ENCODE peak calls at places on chromosomes 6 and 20, in six cellular contexts. L is trophoblast cell, T is neuronal stem cell, S is IMR-90, P is mesendoderm, Z is mesenchymal stem cell. W is an unnamed sample.

GRCh38 chr6:83199173-83199864 is 6.2 kb downstream of the RWDD2A start:
- DNase-seq in T (no peak), P (no peak), L (no peak), Z (no peak), S (no peak), W (no peak)

GRCh38 chr20:4999788-5000187 is 1.5 kb downstream of the SLC23A2 start:
- DNase-seq in P (no peak), Z (no peak), T (no peak), L (no peak), S (no peak), W (no peak)

GRCh38 chr6:77463881-77464867 is 883 bp upstream of the HTR1B start:
- DNase-seq in S (no peak), P (peak), Z (peak), L (no peak), T (peak), W (peak)

GRCh38 chr6:30748851-30749540 is 4.6 kb upstream of the IER3 start:
- DNase-seq in T (no peak), Z (peak), P (no peak), S (peak), L (no peak), W (no peak)

GRCh38 chr6:36701401-36701991 is 3.9 kb downstream of the RAB44 start:
- DNase-seq in S (no peak), Z (no peak), L (no peak), P (peak), T (no peak), W (peak)

GRCh38 chr20:11204926-11205768 is 531.3 kb upstream of the JAG1 start:
- DNase-seq in S (peak), Z (peak), P (peak), T (peak), L (peak), W (peak)

GRCh38 chr6:132236744-132237143 is 164.5 kb downstream of the MOXD1 start:
- DNase-seq in P (peak), T (peak), S (peak), Z (no peak), L (no peak), W (no peak)

GRCh38 chr20:58131581-58132142 is 96.8 kb downstream of the ANKRD60 start:
- DNase-seq in S (peak), Z (no peak), P (no peak), T (no peak), L (no peak), W (peak)

GRCh38 chr20:60037120-60037499 is 78.9 kb downstream of the CDH26 start:
- DNase-seq in L (no peak), T (no peak), P (peak), S (peak), Z (peak), W (peak)

GRCh38 chr6:111269401-111269970 is 182.2 kb downstream of the SLC16A10 start:
- DNase-seq in L (no peak), S (peak), T (no peak), P (no peak), Z (no peak), W (no peak)

GRCh38 chr6:135257641-135258405 is 76.7 kb downstream of the MYB start:
- DNase-seq in T (no peak), S (no peak), P (no peak), Z (no peak), L (no peak), W (no peak)

GRCh38 chr20:57999465-58000111 is 228.9 kb downstream of the ANKRD60 start:
- DNase-seq in P (peak), T (peak), L (no peak), Z (no peak), S (no peak), W (no peak)

GRCh38 chr6:42978487-42978792 is 541 bp downstream of the PEX6 start:
- DNase-seq in L (peak), T (no peak), S (no peak), Z (peak), P (peak), W (peak)

GRCh38 chr20:19749537-19749936 is 8.5 kb upstream of the RIN2 start:
- DNase-seq in S (no peak), P (no peak), L (no peak), T (no peak), Z (no peak), W (peak)

GRCh38 chr20:2387180-2387577 is 6.5 kb downstream of the TGM6 start:
- DNase-seq in T (peak), Z (peak), S (peak), L (peak), P (peak), W (peak)

GRCh38 chr20:31595380-31595653 is 9.8 kb upstream of the ID1 start:
- DNase-seq in L (no peak), S (no peak), Z (no peak), P (no peak), T (no peak), W (no peak)

GRCh38 chr20:31593221-31594001 is 11.7 kb upstream of the ID1 start:
- DNase-seq in L (peak), S (peak), Z (peak), P (no peak), T (no peak), W (peak)

GRCh38 chr20:31595654-31596411 is 9.3 kb upstream of the ID1 start:
- DNase-seq in L (peak), Z (peak), S (peak), P (peak), T (no peak), W (peak)

GRCh38 chr20:31594558-31595379 is 10.3 kb upstream of the ID1 start:
- DNase-seq in P (peak), S (no peak), L (no peak), Z (no peak), T (no peak), W (peak)

DNA sequence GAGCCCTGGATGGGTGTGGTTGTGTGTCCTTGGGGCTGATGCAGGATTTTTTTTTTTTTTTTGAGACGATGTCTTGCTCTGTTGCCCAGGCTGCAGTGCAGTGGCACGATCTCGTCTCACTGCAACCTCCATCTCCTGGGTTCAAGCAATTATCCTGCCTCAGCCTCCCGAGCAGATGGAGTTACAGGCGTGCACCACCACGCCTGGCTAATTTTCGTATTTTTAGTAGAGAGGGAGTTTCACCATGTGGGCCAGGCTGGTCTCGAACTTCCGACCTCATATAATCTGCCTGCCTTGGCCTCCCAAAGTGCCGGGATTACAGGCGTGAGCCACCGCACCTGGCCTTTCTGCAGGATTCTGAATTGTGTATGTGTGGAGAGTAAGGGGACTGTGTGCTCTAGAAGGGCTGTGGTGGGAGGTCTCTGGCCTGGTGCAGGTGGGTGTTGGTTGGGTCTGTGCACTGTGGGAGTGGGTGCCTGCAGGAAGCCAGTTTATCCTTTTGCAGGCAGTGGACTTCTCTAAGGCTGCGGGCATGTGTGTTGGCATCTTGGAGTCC is 11.0 kb upstream of the ID1 start:
- DNase-seq in Z (no peak), T (no peak), L (peak), S (no peak), P (no peak), W (no peak)
- H3K18ac ChIP-seq in Z (peak), T (peak), L (peak), S (no peak), P (no peak), W (peak)

DNA sequence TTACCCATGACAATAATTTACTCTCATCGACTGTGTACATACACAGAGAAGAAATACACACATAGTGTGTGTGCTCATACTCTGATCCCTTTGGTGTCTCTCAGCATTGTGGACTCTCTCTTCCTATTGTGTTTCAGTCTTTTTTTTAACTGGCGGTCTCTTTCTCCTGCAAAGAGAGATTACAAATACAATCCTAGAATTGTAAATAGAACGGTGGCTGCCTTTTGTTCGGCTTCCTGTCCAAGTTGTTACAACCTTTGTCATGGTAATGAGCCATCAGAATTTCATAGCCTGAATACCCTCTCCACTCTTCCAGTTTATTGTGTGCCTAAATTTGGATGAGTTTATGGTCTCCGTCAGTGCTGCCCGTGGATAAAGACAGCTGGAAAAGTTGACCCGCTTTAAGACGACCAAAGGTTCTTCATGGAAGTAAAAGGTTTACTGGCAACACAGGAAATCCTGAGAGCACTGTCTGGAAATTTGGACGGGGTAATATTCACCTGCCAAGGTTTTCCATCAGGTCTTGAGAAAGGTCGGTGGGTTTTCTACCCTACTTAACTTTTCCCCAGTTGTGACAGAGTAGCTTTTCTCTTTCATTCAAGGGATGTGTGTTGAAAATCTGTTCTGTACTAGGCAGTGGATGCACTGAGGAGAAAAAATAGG is 263.8 kb downstream of the CD83 start:
- DNase-seq in T (peak), P (no peak), S (no peak), Z (no peak), L (no peak), W (peak)
- H2BK120ac ChIP-seq in T (no peak), P (peak), S (no peak), Z (no peak), L (no peak), W (no peak)

DNA sequence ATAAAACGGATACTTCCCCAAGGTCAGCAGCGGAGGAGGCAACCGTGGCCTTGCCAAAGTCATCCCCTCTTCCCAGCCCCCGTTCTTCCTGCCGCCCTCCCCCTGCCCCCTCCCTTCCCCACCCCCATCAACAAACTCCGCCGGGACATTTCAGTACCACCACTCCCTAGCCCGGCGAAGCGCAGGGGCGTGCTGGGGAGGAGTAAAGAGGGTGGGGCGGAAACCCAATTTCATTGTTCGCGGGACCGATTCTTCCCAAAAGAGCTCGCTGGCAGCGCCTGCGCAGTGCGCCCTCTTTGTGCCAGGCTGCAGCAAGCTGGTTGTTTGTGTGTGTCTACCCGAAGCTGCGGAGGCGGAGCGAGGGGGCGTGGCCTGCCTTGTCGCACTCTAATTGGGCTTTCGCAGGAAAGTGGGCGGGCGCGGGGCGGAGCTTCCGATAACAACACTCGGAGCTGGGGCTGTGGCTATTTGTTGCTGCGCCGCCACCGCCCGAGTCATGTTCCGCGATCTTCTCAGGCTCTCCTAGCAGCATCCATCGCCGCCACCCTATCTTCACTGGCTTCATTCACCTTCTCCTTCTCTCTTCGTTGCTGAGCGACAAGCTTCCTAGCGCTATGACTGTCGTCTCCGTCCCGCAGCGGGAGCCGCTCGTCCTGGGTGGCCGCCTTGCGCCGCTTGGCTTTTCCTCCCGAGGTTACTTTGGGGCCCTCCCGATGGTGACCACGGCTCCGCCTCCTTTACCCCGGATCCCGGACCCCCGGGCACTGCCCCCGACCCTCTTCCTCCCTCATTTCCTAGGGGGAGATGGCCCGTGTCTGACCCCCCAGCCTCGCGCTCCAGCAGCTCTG is at the start of gene PNRC1:
- DNase-seq in Z (peak), S (peak), P (peak), L (peak), T (peak), W (peak)
- H4K8ac ChIP-seq in Z (peak), S (peak), P (no peak), L (peak), T (no peak), W (no peak)

GRCh38 chr6:122476131-122476530 is 4.5 kb upstream of the SERINC1 start:
- DNase-seq in P (peak), L (no peak), T (no peak), S (peak), Z (peak), W (no peak)

GRCh38 chr6:122472022-122472340 is 374 bp upstream of the SERINC1 start:
- DNase-seq in Z (no peak), L (no peak), P (no peak), T (no peak), S (no peak), W (no peak)

GRCh38 chr6:122471107-122472021 is at the start of gene SERINC1:
- DNase-seq in S (peak), Z (peak), L (peak), T (peak), P (peak), W (peak)
- H3K18ac ChIP-seq in S (peak), Z (peak), L (peak), T (peak), P (peak), W (peak)

GRCh38 chr20:45774933-45775332 is 16.8 kb downstream of the WFDC3 start:
- DNase-seq in T (no peak), P (no peak), S (no peak), L (no peak), Z (no peak), W (no peak)

GRCh38 chr20:45768479-45768878 is 23.2 kb downstream of the WFDC3 start:
- DNase-seq in T (no peak), P (no peak), S (no peak), L (no peak), Z (no peak), W (no peak)

GRCh38 chr20:45772693-45773092 is 19.0 kb downstream of the WFDC3 start:
- DNase-seq in P (no peak), L (no peak), S (no peak), T (no peak), Z (no peak), W (no peak)

GRCh38 chr20:45775411-45775810 is 16.3 kb downstream of the WFDC3 start:
- DNase-seq in T (no peak), Z (no peak), L (no peak), P (no peak), S (no peak), W (no peak)

GRCh38 chr20:45771182-45771759 is 20.4 kb downstream of the WFDC3 start:
- DNase-seq in P (peak), L (peak), S (peak), T (peak), Z (peak), W (peak)
- H2BK120ac ChIP-seq in P (peak), L (peak), S (peak), T (no peak), Z (peak), W (no peak)

DNA sequence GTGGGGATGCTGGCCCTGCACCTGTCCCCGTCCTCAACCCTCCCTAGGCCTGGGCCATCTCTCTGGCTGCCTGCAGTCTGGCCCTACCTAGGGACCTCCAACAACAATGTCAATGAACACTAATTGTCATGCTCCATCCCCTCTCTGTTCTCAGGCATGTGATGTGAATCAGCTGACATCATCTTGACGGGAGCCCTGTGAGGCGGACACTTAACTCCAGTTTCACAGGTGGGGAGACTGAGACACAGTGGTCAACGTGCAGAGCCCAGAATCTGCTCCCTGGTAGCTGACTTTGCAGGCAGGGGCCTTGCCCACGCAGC is 762 bp upstream of the TCEA2 start:
- DNase-seq in T (no peak), Z (no peak), S (no peak), L (no peak), P (no peak), W (no peak)
- H4K8ac ChIP-seq in T (peak), Z (peak), S (peak), L (peak), P (peak), W (no peak)